ENCODE peak calls at places on chromosome 1, in four cellular contexts. One of them, this sample, is unnamed.

GRCh38 chr1:110450928-110451327 is at the start of gene PROK1:
- DNase-seq in stimulated activated CD4-positive, alpha-beta T cell treated with anti-CD3 and anti-CD28 coated beads, Interleukin-4, amount 100 ng/mL, for 24 hours: no peak
- DNase-seq in hepatic stellate cell: no peak
- DNase-seq in T-cell: no peak
- DNase-seq in this sample: no peak

GRCh38 chr1:45716700-45717099 is 28.7 kb downstream of the TMEM69 start:
- DNase-seq in stimulated activated CD4-positive, alpha-beta T cell treated with anti-CD3 and anti-CD28 coated beads, Interleukin-4, amount 100 ng/mL, for 24 hours: no peak
- DNase-seq in hepatic stellate cell: no peak
- DNase-seq in T-cell: no peak
- DNase-seq in this sample: no peak

GRCh38 chr1:81876901-81877750 is 76.4 kb downstream of the ADGRL2 start:
- DNase-seq in stimulated activated CD4-positive, alpha-beta T cell treated with anti-CD3 and anti-CD28 coated beads, Interleukin-4, amount 100 ng/mL, for 24 hours: no peak
- DNase-seq in hepatic stellate cell: peak; percentile 14
- DNase-seq in T-cell: no peak
- DNase-seq in this sample: no peak

GRCh38 chr1:22018583-22019559 is 17.4 kb downstream of the CELA3A start:
- DNase-seq in stimulated activated CD4-positive, alpha-beta T cell treated with anti-CD3 and anti-CD28 coated beads, Interleukin-4, amount 100 ng/mL, for 24 hours: peak; percentile 79
- DNase-seq in hepatic stellate cell: peak; percentile 82
- DNase-seq in T-cell: peak; percentile 53
- DNase-seq in this sample: peak; percentile 90

GRCh38 chr1:203200059-203200553 is 13.6 kb upstream of the CHI3L1 start:
- DNase-seq in stimulated activated CD4-positive, alpha-beta T cell treated with anti-CD3 and anti-CD28 coated beads, Interleukin-4, amount 100 ng/mL, for 24 hours: no peak
- DNase-seq in hepatic stellate cell: no peak
- DNase-seq in T-cell: no peak
- DNase-seq in this sample: no peak

GRCh38 chr1:89516055-89516454 is 8.6 kb upstream of the LRRC8B start:
- DNase-seq in stimulated activated CD4-positive, alpha-beta T cell treated with anti-CD3 and anti-CD28 coated beads, Interleukin-4, amount 100 ng/mL, for 24 hours: no peak
- DNase-seq in hepatic stellate cell: no peak
- DNase-seq in T-cell: no peak
- DNase-seq in this sample: no peak

GRCh38 chr1:1033009-1033587 is 13.2 kb downstream of the AGRN start:
- DNase-seq in stimulated activated CD4-positive, alpha-beta T cell treated with anti-CD3 and anti-CD28 coated beads, Interleukin-4, amount 100 ng/mL, for 24 hours: peak; percentile 92
- DNase-seq in hepatic stellate cell: peak; percentile 82
- DNase-seq in T-cell: peak; percentile 86
- DNase-seq in this sample: peak; percentile 52

GRCh38 chr1:62989497-62989896 is 205.6 kb downstream of the ATG4C start:
- DNase-seq in stimulated activated CD4-positive, alpha-beta T cell treated with anti-CD3 and anti-CD28 coated beads, Interleukin-4, amount 100 ng/mL, for 24 hours: no peak
- DNase-seq in hepatic stellate cell: no peak
- DNase-seq in T-cell: no peak
- DNase-seq in this sample: peak; percentile 71

GRCh38 chr1:96259399-96259798 is 462.2 kb upstream of the PTBP2 start:
- DNase-seq in stimulated activated CD4-positive, alpha-beta T cell treated with anti-CD3 and anti-CD28 coated beads, Interleukin-4, amount 100 ng/mL, for 24 hours: no peak
- DNase-seq in hepatic stellate cell: no peak
- DNase-seq in T-cell: no peak
- DNase-seq in this sample: no peak

GRCh38 chr1:166703726-166704220 is 135.5 kb upstream of the POGK start:
- DNase-seq in stimulated activated CD4-positive, alpha-beta T cell treated with anti-CD3 and anti-CD28 coated beads, Interleukin-4, amount 100 ng/mL, for 24 hours: no peak
- DNase-seq in hepatic stellate cell: no peak
- DNase-seq in T-cell: no peak
- DNase-seq in this sample: no peak

GRCh38 chr1:115456441-115456961 is 118.5 kb upstream of the NGF start:
- DNase-seq in stimulated activated CD4-positive, alpha-beta T cell treated with anti-CD3 and anti-CD28 coated beads, Interleukin-4, amount 100 ng/mL, for 24 hours: no peak
- DNase-seq in hepatic stellate cell: peak; percentile 26
- DNase-seq in T-cell: no peak
- DNase-seq in this sample: no peak

GRCh38 chr1:50973875-50974617 is 4.0 kb downstream of the CDKN2C start:
- DNase-seq in stimulated activated CD4-positive, alpha-beta T cell treated with anti-CD3 and anti-CD28 coated beads, Interleukin-4, amount 100 ng/mL, for 24 hours: no peak
- DNase-seq in hepatic stellate cell: no peak
- DNase-seq in T-cell: no peak
- DNase-seq in this sample: no peak

GRCh38 chr1:17170571-17170970 is 34.4 kb upstream of the PADI1 start:
- DNase-seq in stimulated activated CD4-positive, alpha-beta T cell treated with anti-CD3 and anti-CD28 coated beads, Interleukin-4, amount 100 ng/mL, for 24 hours: no peak
- DNase-seq in hepatic stellate cell: peak; percentile 62
- DNase-seq in T-cell: no peak
- DNase-seq in this sample: no peak